ENCODE peak calls at places on chromosome 4, in eight cellular contexts. D is epithelial cell of esophagus, O is AG09319, X is lower lobe of right lung, Z is esophagus squamous epithelium, A is mammary epithelial cell, J is uterus, Y is IMR-90. P is an unnamed sample.

GRCh38 chr4:69910016-69910782 is 20.7 kb upstream of the CSN1S1 start:
- DNase-seq in D (peak; percentile 14), O (peak; percentile 16), X (no peak), Z (no peak), A (no peak), J (no peak), Y (peak; percentile 21), P (no peak)

GRCh38 chr4:37685211-37685725 is 908 bp downstream of the RELL1 start:
- DNase-seq in D (peak; percentile 26), O (peak; percentile 53), X (no peak), Z (no peak), A (peak; percentile 30), J (peak; percentile 38), Y (peak; percentile 82), P (no peak)

GRCh38 chr4:8044699-8045098 is 105.0 kb upstream of the AFAP1 start:
- DNase-seq in D (no peak), O (no peak), X (no peak), Z (no peak), A (no peak), J (no peak), Y (no peak), P (no peak)

GRCh38 chr4:174702974-174703478 is 126.0 kb downstream of the GLRA3 start:
- DNase-seq in D (no peak), O (no peak), X (no peak), Z (no peak), A (no peak), J (no peak), Y (no peak), P (no peak)

GRCh38 chr4:106766519-106766918 is 269.6 kb downstream of the DKK2 start:
- DNase-seq in D (no peak), O (no peak), X (no peak), Z (no peak), A (no peak), J (no peak), Y (no peak), P (no peak)

GRCh38 chr4:184732126-184732525 is 1.8 kb downstream of the CENPU start:
- DNase-seq in D (peak; percentile 99), O (no peak), X (no peak), Z (no peak), A (peak; percentile 94), J (no peak), Y (peak; percentile 35), P (peak; percentile 74)

GRCh38 chr4:137032242-137032641 is 500.1 kb downstream of the PCDH18 start:
- DNase-seq in D (no peak), O (no peak), X (no peak), Z (no peak), A (no peak), J (no peak), Y (no peak), P (no peak)

GRCh38 chr4:53917719-53918118 is 146.7 kb downstream of the CHIC2 start:
- DNase-seq in D (peak; percentile 98), O (no peak), X (no peak), Z (no peak), A (peak; percentile 94), J (no peak), Y (peak; percentile 46), P (peak; percentile 81)

GRCh38 chr4:2365913-2366210 is 52.6 kb downstream of the ZFYVE28 start:
- DNase-seq in D (no peak), O (no peak), X (peak; percentile 28), Z (no peak), A (no peak), J (no peak), Y (no peak), P (no peak)

GRCh38 chr4:125313497-125313896 is 1.3 kb upstream of the FAT4 start:
- DNase-seq in D (peak; percentile 85), O (peak; percentile 79), X (no peak), Z (no peak), A (peak; percentile 72), J (peak; percentile 50), Y (peak; percentile 94), P (peak; percentile 57)

GRCh38 chr4:117800636-117801035 is 233.7 kb upstream of the NDST3 start:
- DNase-seq in D (no peak), O (no peak), X (no peak), Z (no peak), A (no peak), J (no peak), Y (no peak), P (no peak)

GRCh38 chr4:30616943-30617646 is 103.1 kb upstream of the PCDH7 start:
- DNase-seq in D (peak; percentile 82), O (no peak), X (no peak), Z (no peak), A (peak; percentile 58), J (no peak), Y (peak; percentile 10), P (no peak)

GRCh38 chr4:32161382-32161781 is 1441.2 kb downstream of the PCDH7 start:
- DNase-seq in D (peak; percentile 85), O (no peak), X (no peak), Z (no peak), A (peak; percentile 59), J (no peak), Y (peak; percentile 48), P (peak; percentile 9)

GRCh38 chr4:140105436-140105835 is 48.5 kb downstream of the MAML3 start:
- DNase-seq in D (no peak), O (no peak), X (no peak), Z (no peak), A (no peak), J (no peak), Y (no peak), P (no peak)

GRCh38 chr4:25580633-25581467 is 74.8 kb upstream of the SLC34A2 start:
- DNase-seq in D (no peak), O (no peak), X (no peak), Z (no peak), A (no peak), J (no peak), Y (no peak), P (no peak)

GRCh38 chr4:12729384-12729783 is 754.8 kb downstream of the RAB28 start:
- DNase-seq in D (peak; percentile 24), O (no peak), X (no peak), Z (no peak), A (no peak), J (no peak), Y (peak; percentile 15), P (peak; percentile 8)

GRCh38 chr4:25253072-25253447 is 19.2 kb downstream of the PI4K2B start:
- DNase-seq in D (peak; percentile 13), O (no peak), X (no peak), Z (no peak), A (peak; percentile 32), J (no peak), Y (peak; percentile 1), P (peak; percentile 27)

GRCh38 chr4:128068927-128069326 is 7.8 kb downstream of the LARP1B start:
- DNase-seq in D (peak; percentile 50), O (no peak), X (no peak), Z (no peak), A (peak; percentile 27), J (no peak), Y (peak; percentile 24), P (no peak)

GRCh38 chr4:107823870-107824366 is 814 bp upstream of the SGMS2 start:
- DNase-seq in D (no peak), O (no peak), X (no peak), Z (no peak), A (no peak), J (no peak), Y (no peak), P (no peak)
- TF ChIP-seq CTCF in D (no peak), O (no peak), X (no peak), Z (no peak), A (no peak), J (no peak), Y (no peak), P (no peak)

DNA sequence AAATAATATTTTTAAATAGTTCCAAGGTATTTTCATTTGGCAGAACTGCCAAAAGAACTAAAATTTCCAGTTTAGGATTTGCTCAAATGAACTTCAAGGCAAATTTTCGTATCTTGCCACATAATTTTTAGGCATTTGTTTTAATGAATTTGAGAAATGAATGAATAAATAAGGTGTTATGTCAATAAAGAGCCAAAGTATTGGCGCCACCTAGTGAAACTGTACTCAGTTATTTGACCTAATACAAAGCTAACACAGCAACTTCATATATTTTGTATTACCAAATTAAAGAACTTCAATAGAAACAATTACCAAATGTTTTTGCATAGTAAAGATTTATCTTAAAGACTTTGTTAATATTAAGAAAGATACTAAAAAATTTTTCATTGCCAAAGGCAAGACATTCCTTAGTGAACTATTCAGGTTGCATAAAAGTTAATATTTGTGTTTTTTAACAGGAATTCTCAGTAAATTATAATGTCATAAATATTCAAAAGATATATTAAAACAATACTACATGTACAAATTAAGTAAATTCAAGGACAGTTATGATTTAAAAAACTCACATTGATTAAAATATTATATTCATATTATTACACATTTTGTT is 50.3 kb downstream of the STPG2 start:
- DNase-seq in D (peak; percentile 58), O (no peak), X (no peak), Z (no peak), A (no peak), J (no peak), Y (peak; percentile 2), P (no peak)
- TF ChIP-seq CTCF in D (peak; percentile 48), O (peak; percentile 49), X (peak; percentile 39), Z (peak; percentile 22), A (peak; percentile 67), J (no peak), Y (peak; percentile 51), P (peak; percentile 70)

DNA sequence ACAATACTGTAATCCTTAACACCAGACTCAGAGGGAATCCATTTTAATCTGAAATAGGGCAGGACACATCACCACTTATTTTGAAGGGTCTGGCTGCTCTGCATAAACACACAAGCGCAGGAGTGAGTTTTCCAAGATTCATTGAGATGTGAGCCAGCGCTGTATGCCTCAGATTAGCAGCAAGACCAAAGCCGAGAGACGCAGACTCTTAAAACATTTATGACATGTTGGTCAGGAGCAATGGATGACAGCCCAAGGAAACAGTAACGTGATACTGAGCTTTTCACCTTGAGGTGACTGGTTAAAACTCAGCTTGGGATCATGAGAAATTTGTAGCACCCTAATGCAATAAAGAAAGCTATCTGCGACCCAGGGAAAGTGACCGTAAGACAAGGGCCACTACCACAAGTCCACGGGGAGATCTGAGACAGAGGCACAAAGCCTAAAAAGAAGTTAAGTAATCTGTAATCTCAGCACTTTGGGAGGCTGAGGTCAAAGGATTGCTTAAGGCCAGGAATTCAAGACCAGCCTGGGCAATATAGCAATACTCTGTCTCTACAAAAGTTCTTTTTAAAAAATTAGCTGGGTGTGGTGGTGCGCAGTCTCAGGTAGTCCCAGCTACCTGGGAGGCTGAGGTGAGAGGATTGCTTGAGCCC is 210.6 kb downstream of the COL25A1 start:
- DNase-seq in D (no peak), O (no peak), X (no peak), Z (no peak), A (no peak), J (no peak), Y (no peak), P (no peak)
- TF ChIP-seq CTCF in D (no peak), O (no peak), X (no peak), Z (no peak), A (no peak), J (no peak), Y (no peak), P (no peak)

DNA sequence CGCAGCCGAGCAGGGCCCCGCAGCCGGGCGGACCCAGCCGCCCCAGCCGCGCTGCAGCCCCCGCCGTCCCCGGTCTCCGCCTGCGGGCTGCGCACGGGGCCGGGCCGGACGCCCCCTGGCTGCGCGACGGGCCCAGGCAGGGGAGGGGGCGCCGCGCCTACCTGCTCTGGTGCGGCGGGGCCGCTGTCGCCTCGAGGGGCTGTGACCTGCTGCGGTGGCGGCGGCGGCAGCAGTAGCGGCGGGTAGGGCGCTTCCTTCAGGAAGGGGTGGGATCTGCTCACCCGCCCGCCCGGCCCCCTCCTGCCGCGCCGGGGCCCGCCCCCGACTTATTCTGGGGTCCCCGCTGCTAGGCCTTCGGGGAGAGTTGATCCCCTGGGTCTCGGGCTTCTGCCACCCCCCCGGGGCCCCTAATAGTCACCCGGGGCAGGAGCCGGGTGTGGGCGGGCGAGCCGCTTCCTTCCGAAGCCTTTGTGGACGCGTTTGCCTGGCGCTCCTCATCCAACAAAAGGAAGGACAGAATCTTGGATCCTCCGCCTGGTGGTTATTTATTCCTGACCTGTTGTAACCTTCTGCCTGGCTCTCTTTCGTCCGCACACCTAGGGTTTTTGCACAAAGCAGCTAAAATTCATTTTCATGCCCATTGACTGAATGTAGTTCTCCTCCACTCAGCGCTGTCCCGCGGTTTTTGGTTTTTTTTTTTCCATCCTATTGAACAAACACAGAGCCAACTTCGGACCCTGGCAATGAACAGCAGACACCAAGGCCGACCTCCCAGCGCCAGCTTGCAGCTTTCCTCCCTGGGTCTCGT is at the start of gene TMEM150C:
- DNase-seq in D (peak; percentile 27), O (no peak), X (no peak), Z (no peak), A (no peak), J (no peak), Y (no peak), P (peak; percentile 17)
- TF ChIP-seq CTCF in D (no peak), O (no peak), X (no peak), Z (no peak), A (no peak), J (peak; percentile 37), Y (no peak), P (no peak)